ENCODE peak calls at places on chromosome 2, in seven cellular contexts. C is K562; Y is left ventricle myocardium inferior; A is mesendoderm; M is SJSA1; I is CD4-positive, alpha-beta T cell; F is PC-3. Z is an unnamed sample.

GRCh38 chr2:163736433-163737168 is 793 bp upstream of the FIGN start:
- DNase-seq in C (no peak), Y (peak; percentile 58), A (peak; percentile 86), M (peak; percentile 71), I (no peak), F (peak; percentile 47), Z (peak; percentile 22)

GRCh38 chr2:73575280-73575679 is 66.9 kb downstream of the NAT8 start:
- DNase-seq in C (no peak), Y (no peak), A (no peak), M (no peak), I (no peak), F (no peak), Z (no peak)

GRCh38 chr2:27960237-27960912 is 69.8 kb downstream of the BABAM2 start:
- DNase-seq in C (no peak), Y (no peak), A (no peak), M (peak; percentile 57), I (no peak), F (peak; percentile 81), Z (peak; percentile 84)

GRCh38 chr2:20241973-20242726 is 17.2 kb upstream of the SDC1 start:
- DNase-seq in C (peak; percentile 93), Y (no peak), A (peak; percentile 37), M (no peak), I (no peak), F (no peak), Z (no peak)

GRCh38 chr2:134431837-134432437 is 178.1 kb downstream of the MGAT5 start:
- DNase-seq in C (no peak), Y (no peak), A (peak; percentile 75), M (no peak), I (no peak), F (peak; percentile 71), Z (peak; percentile 38)

GRCh38 chr2:147197754-147198153 is 647.1 kb upstream of the ACVR2A start:
- DNase-seq in C (no peak), Y (no peak), A (no peak), M (no peak), I (no peak), F (no peak), Z (no peak)

GRCh38 chr2:197847666-197848401 is 43.4 kb downstream of the PLCL1 start:
- DNase-seq in C (no peak), Y (no peak), A (no peak), M (no peak), I (no peak), F (no peak), Z (peak; percentile 45)

GRCh38 chr2:232434563-232435374 is 21.2 kb upstream of the ALPI start:
- DNase-seq in C (no peak), Y (no peak), A (no peak), M (no peak), I (no peak), F (no peak), Z (no peak)

GRCh38 chr2:146597291-146597690 is 1247.5 kb upstream of the ACVR2A start:
- DNase-seq in C (no peak), Y (no peak), A (no peak), M (no peak), I (no peak), F (peak; percentile 52), Z (peak; percentile 36)

GRCh38 chr2:135175177-135175576 is 123.1 kb downstream of the RAB3GAP1 start:
- DNase-seq in C (no peak), Y (no peak), A (no peak), M (no peak), I (no peak), F (no peak), Z (no peak)

GRCh38 chr2:8893978-8894820 is 56.8 kb upstream of the KIDINS220 start:
- DNase-seq in C (peak; percentile 52), Y (no peak), A (no peak), M (peak; percentile 88), I (no peak), F (no peak), Z (no peak)

GRCh38 chr2:154623819-154624218 is 74.7 kb upstream of the KCNJ3 start:
- DNase-seq in C (no peak), Y (no peak), A (peak; percentile 70), M (no peak), I (no peak), F (peak; percentile 49), Z (peak; percentile 21)

GRCh38 chr2:102110596-102111334 is 31.8 kb upstream of the IL1R1 start:
- DNase-seq in C (no peak), Y (no peak), A (no peak), M (no peak), I (no peak), F (no peak), Z (no peak)

GRCh38 chr2:121804340-121804739 is 48.9 kb downstream of the TSN start:
- DNase-seq in C (no peak), Y (no peak), A (peak; percentile 51), M (peak; percentile 62), I (no peak), F (no peak), Z (no peak)

GRCh38 chr2:68091439-68092034 is 28.7 kb upstream of the C1D start:
- DNase-seq in C (no peak), Y (no peak), A (no peak), M (no peak), I (no peak), F (no peak), Z (no peak)

GRCh38 chr2:228556707-228557106 is 375.2 kb upstream of the SPHKAP start:
- DNase-seq in C (no peak), Y (no peak), A (no peak), M (no peak), I (no peak), F (peak; percentile 80), Z (peak; percentile 42)

GRCh38 chr2:12890071-12890470 is 173.3 kb downstream of the TRIB2 start:
- DNase-seq in C (no peak), Y (no peak), A (no peak), M (no peak), I (no peak), F (no peak), Z (no peak)

GRCh38 chr2:143029141-143029540 is 100.1 kb upstream of the ARHGAP15 start:
- DNase-seq in C (no peak), Y (no peak), A (no peak), M (no peak), I (no peak), F (peak; percentile 50), Z (peak; percentile 53)

GRCh38 chr2:3110555-3110954 is 267.1 kb downstream of the EIPR1 start:
- DNase-seq in C (no peak), Y (no peak), A (no peak), M (no peak), I (no peak), F (no peak), Z (no peak)

GRCh38 chr2:24280161-24280560 is 80.2 kb downstream of the ITSN2 start:
- DNase-seq in C (no peak), Y (no peak), A (peak; percentile 91), M (no peak), I (no peak), F (no peak), Z (no peak)

GRCh38 chr2:17830053-17831034 is 14.1 kb downstream of the MSGN1 start:
- DNase-seq in C (peak; percentile 74), Y (peak; percentile 79), A (peak; percentile 97), M (peak; percentile 58), I (no peak), F (peak; percentile 34), Z (peak; percentile 69)

GRCh38 chr2:207160115-207160514 is 5.6 kb downstream of the KLF7 start:
- DNase-seq in C (no peak), Y (no peak), A (no peak), M (no peak), I (no peak), F (no peak), Z (no peak)

GRCh38 chr2:207161247-207161646 is 4.5 kb downstream of the KLF7 start:
- DNase-seq in C (no peak), Y (no peak), A (no peak), M (no peak), I (no peak), F (no peak), Z (no peak)

GRCh38 chr2:207162319-207162718 is 3.4 kb downstream of the KLF7 start:
- DNase-seq in C (no peak), Y (no peak), A (no peak), M (no peak), I (no peak), F (no peak), Z (no peak)

GRCh38 chr2:207163053-207163814 is 2.5 kb downstream of the KLF7 start:
- DNase-seq in C (no peak), Y (no peak), A (peak; percentile 79), M (peak; percentile 83), I (peak; percentile 34), F (peak; percentile 97), Z (peak; percentile 94)

DNA sequence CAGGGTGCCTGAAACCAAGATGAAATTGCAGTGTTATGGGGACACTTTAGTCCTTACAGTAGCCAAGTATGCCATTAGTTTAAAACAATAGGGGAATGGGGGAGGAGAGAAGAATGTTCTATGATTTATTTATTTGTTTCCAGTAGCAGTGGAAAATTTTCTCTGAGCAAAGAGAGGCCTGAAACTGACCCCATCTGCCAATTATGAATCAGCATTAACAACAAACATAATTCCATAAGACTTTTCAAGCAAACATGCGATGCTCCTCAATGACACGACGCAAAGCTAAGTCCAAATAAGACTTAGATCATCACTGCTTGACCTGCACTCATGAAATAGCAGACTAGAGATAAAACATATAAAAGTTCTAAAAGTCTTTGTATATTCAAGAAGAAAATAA is 4.0 kb downstream of the KLF7 start:
- DNase-seq in C (no peak), Y (no peak), A (no peak), M (no peak), I (no peak), F (peak; percentile 75), Z (no peak)
- H3K27ac ChIP-seq in C (no peak overlapping the region), Y (peak overlapping the region; percentile 100), A (no peak overlapping the region), M (peak overlapping the region; percentile 88), I (no peak overlapping the region), F (peak overlapping the region; percentile 68), Z (peak overlapping the region; percentile 2)

DNA sequence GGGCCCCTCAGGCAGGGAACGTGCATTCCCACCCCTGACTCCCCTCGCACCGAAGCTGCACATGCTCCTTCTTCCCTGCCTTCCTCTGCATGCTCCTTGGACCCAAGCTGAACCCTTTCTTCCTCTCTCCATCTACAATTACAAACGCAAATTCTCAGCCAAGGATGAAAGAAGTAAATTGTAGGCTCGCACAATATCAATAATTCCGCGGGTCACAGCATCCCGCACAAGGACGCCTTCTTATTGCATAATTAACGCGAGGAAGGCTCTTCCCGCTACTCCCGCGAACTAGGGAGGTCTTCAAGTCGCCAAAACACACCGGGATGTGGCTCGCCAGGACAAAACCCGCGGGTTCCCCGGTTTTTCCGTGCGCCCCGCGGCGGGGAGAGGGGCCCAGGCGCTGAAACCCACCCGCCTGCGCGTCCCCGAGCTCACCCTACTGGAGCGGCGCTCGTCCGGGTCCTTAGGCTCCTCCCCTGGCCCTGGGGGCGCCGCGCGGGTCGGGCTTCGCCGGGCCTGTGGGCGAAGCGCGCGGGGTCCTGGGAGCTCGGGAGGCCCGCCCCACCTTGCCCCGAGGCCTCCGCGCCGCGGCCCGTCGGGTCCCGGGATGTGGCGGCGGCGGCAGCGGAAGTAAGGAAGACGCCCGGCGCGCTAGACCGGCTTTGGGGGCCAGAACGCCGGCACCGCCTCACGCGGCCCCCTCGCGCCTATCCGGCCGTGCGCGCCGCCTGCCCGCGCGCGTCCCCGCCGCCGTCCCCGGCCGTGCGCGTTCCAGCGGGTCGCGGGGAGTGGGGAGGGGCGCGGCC is at the start of gene CHST10:
- DNase-seq in C (peak; percentile 92), Y (peak; percentile 62), A (peak; percentile 70), M (peak; percentile 61), I (peak; percentile 25), F (peak; percentile 48), Z (peak; percentile 21)
- H3K27ac ChIP-seq in C (peak within 1 kb of the TSS; percentile 79), Y (peak within 1 kb of the TSS; percentile 84), A (peak within 1 kb of the TSS; percentile 83), M (peak within 1 kb of the TSS; percentile 58), I (no peak within 1 kb of the TSS), F (peak within 1 kb of the TSS; percentile 20), Z (peak within 1 kb of the TSS; percentile 24)

GRCh38 chr2:46771309-46771708 is 144.3 kb downstream of the MCFD2 start:
- DNase-seq in C (no peak), Y (no peak), A (no peak), M (no peak), I (no peak), F (no peak), Z (no peak)
- H3K27ac ChIP-seq in C (no peak overlapping the region), Y (no peak overlapping the region), A (no peak overlapping the region), M (no peak overlapping the region), I (no peak overlapping the region), F (no peak overlapping the region), Z (no peak overlapping the region)

GRCh38 chr2:117835990-117836760 is 21.7 kb downstream of the DDX18 start:
- DNase-seq in C (peak; percentile 39), Y (peak; percentile 86), A (peak; percentile 90), M (peak; percentile 84), I (peak; percentile 44), F (peak; percentile 35), Z (peak; percentile 39)
- H3K27ac ChIP-seq in C (no peak overlapping the region), Y (peak overlapping the region; percentile 63), A (no peak overlapping the region), M (no peak overlapping the region), I (no peak overlapping the region), F (no peak overlapping the region), Z (no peak overlapping the region)

Z was measured in mammary epithelial cell.